ENCODE peak calls at places on chromosomes 1 and 21, in four cellular contexts. One of them, this sample, is unnamed.

GRCh38 chr1:208641881-208642280 is 397.7 kb upstream of the PLXNA2 start:
- DNase-seq in H9: no peak
- DNase-seq in mammary epithelial cell: no peak
- DNase-seq in anterior cingulate cortex: no peak
- DNase-seq in this sample: no peak

GRCh38 chr21:41899431-41900202 is 20.5 kb upstream of the PRDM15 start:
- DNase-seq in mammary epithelial cell: no peak
- DNase-seq in H9: no peak
- DNase-seq in anterior cingulate cortex: no peak
- DNase-seq in this sample: no peak

GRCh38 chr1:200351826-200352549 is 57.8 kb downstream of the ZNF281 start:
- DNase-seq in anterior cingulate cortex: no peak
- DNase-seq in H9: no peak
- DNase-seq in mammary epithelial cell: peak
- DNase-seq in this sample: no peak

GRCh38 chr1:90411155-90411554 is 305.9 kb downstream of the BARHL2 start:
- DNase-seq in mammary epithelial cell: no peak
- DNase-seq in anterior cingulate cortex: no peak
- DNase-seq in H9: no peak
- DNase-seq in this sample: no peak

GRCh38 chr1:170318736-170319135 is 173.0 kb downstream of the NTMT2 start:
- DNase-seq in anterior cingulate cortex: no peak
- DNase-seq in mammary epithelial cell: no peak
- DNase-seq in H9: no peak
- DNase-seq in this sample: no peak

GRCh38 chr1:75171876-75172275 is 37.7 kb downstream of the LHX8 start:
- DNase-seq in H9: no peak
- DNase-seq in mammary epithelial cell: no peak
- DNase-seq in anterior cingulate cortex: no peak
- DNase-seq in this sample: no peak

GRCh38 chr1:96362623-96363022 is 359.0 kb upstream of the PTBP2 start:
- DNase-seq in anterior cingulate cortex: no peak
- DNase-seq in mammary epithelial cell: peak
- DNase-seq in H9: no peak
- DNase-seq in this sample: no peak

GRCh38 chr1:39145651-39145970 is 58.9 kb upstream of the MACF1 start:
- DNase-seq in anterior cingulate cortex: no peak
- DNase-seq in mammary epithelial cell: peak
- DNase-seq in H9: no peak
- DNase-seq in this sample: no peak

GRCh38 chr1:179077396-179077795 is 4.5 kb upstream of the TOR3A start:
- DNase-seq in H9: no peak
- DNase-seq in mammary epithelial cell: no peak
- DNase-seq in anterior cingulate cortex: no peak
- DNase-seq in this sample: no peak

GRCh38 chr21:37546949-37547614 is 180.5 kb downstream of the DYRK1A start:
- DNase-seq in H9: no peak
- DNase-seq in anterior cingulate cortex: no peak
- DNase-seq in mammary epithelial cell: no peak
- DNase-seq in this sample: no peak

GRCh38 chr21:39182484-39183271 is 573 bp downstream of the PSMG1 start:
- DNase-seq in mammary epithelial cell: no peak
- DNase-seq in H9: no peak
- DNase-seq in anterior cingulate cortex: no peak
- DNase-seq in this sample: no peak

GRCh38 chr1:205813755-205814058 is 709 bp upstream of the SLC41A1 start:
- DNase-seq in anterior cingulate cortex: no peak
- DNase-seq in H9: peak
- DNase-seq in mammary epithelial cell: no peak
- DNase-seq in this sample: no peak

GRCh38 chr21:44517175-44517899 is 22.7 kb downstream of the KRTAP10-1 start:
- DNase-seq in anterior cingulate cortex: no peak
- DNase-seq in mammary epithelial cell: no peak
- DNase-seq in H9: peak
- DNase-seq in this sample: peak

GRCh38 chr1:192277635-192278034 is 39.2 kb upstream of the RGS21 start:
- DNase-seq in anterior cingulate cortex: no peak
- DNase-seq in H9: no peak
- DNase-seq in mammary epithelial cell: no peak
- DNase-seq in this sample: no peak

GRCh38 chr1:81424056-81424455 is 376.7 kb upstream of the ADGRL2 start:
- DNase-seq in mammary epithelial cell: no peak
- DNase-seq in anterior cingulate cortex: no peak
- DNase-seq in H9: no peak
- DNase-seq in this sample: no peak

GRCh38 chr1:240575976-240576666 is 35.8 kb downstream of the GREM2 start:
- DNase-seq in anterior cingulate cortex: no peak
- DNase-seq in H9: no peak
- DNase-seq in mammary epithelial cell: no peak
- DNase-seq in this sample: no peak

GRCh38 chr1:228079601-228080263 is 2.8 kb upstream of the ARF1 start:
- DNase-seq in H9: no peak
- DNase-seq in anterior cingulate cortex: no peak
- DNase-seq in mammary epithelial cell: no peak
- DNase-seq in this sample: no peak

GRCh38 chr1:155012052-155012546 is 9.5 kb downstream of the ZBTB7B start:
- DNase-seq in anterior cingulate cortex: peak
- DNase-seq in H9: peak
- DNase-seq in mammary epithelial cell: no peak
- DNase-seq in this sample: peak

GRCh38 chr21:45048968-45049367 is 25.4 kb upstream of the ADARB1 start:
- DNase-seq in mammary epithelial cell: no peak
- DNase-seq in H9: no peak
- DNase-seq in anterior cingulate cortex: no peak
- DNase-seq in this sample: no peak

GRCh38 chr1:54967372-54967771 is 13.1 kb upstream of the TMEM61 start:
- DNase-seq in H9: no peak
- DNase-seq in anterior cingulate cortex: no peak
- DNase-seq in mammary epithelial cell: peak
- DNase-seq in this sample: no peak

GRCh38 chr1:32142446-32143301 is 34.8 kb downstream of the KPNA6 start:
- DNase-seq in anterior cingulate cortex: no peak
- DNase-seq in H9: no peak
- DNase-seq in mammary epithelial cell: peak
- DNase-seq in this sample: peak

This sample was measured in iPS-NIHi11.